ENCODE peak calls at places on chromosome 2, in seven cellular contexts. One of them, this sample, is unnamed.

GRCh38 chr2:149161481-149162225 is 123.2 kb downstream of the LYPD6B start:
- DNase-seq in GM12865: no peak
- DNase-seq in AG09309: no peak
- DNase-seq in choroid plexus epithelial cell: no peak
- DNase-seq in GM06990: no peak
- DNase-seq in AG10803: peak
- DNase-seq in fibroblast of mammary gland: no peak
- DNase-seq in this sample: no peak

GRCh38 chr2:240949791-240950705 is 43.9 kb downstream of the CROCC2 start:
- DNase-seq in AG10803: no peak
- DNase-seq in AG09309: no peak
- DNase-seq in fibroblast of mammary gland: no peak
- DNase-seq in choroid plexus epithelial cell: no peak
- DNase-seq in GM12865: no peak
- DNase-seq in GM06990: no peak
- DNase-seq in this sample: no peak

GRCh38 chr2:216735086-216735485 is 39.7 kb upstream of the IGFBP5 start:
- DNase-seq in fibroblast of mammary gland: peak
- DNase-seq in GM06990: no peak
- DNase-seq in AG09309: peak
- DNase-seq in GM12865: no peak
- DNase-seq in choroid plexus epithelial cell: peak
- DNase-seq in AG10803: peak
- DNase-seq in this sample: no peak

GRCh38 chr2:102505290-102505689 is 32.3 kb downstream of the SLC9A4 start:
- DNase-seq in choroid plexus epithelial cell: no peak
- DNase-seq in AG10803: no peak
- DNase-seq in AG09309: no peak
- DNase-seq in GM12865: no peak
- DNase-seq in fibroblast of mammary gland: no peak
- DNase-seq in GM06990: no peak
- DNase-seq in this sample: no peak

GRCh38 chr2:55408946-55409868 is 10.4 kb downstream of the CCDC88A start:
- DNase-seq in AG09309: no peak
- DNase-seq in GM12865: no peak
- DNase-seq in AG10803: peak
- DNase-seq in choroid plexus epithelial cell: no peak
- DNase-seq in fibroblast of mammary gland: no peak
- DNase-seq in GM06990: no peak
- DNase-seq in this sample: no peak

GRCh38 chr2:45067859-45068642 is 58.8 kb upstream of the SIX2 start:
- DNase-seq in choroid plexus epithelial cell: peak
- DNase-seq in AG09309: peak
- DNase-seq in GM06990: no peak
- DNase-seq in AG10803: peak
- DNase-seq in GM12865: no peak
- DNase-seq in fibroblast of mammary gland: peak
- DNase-seq in this sample: no peak

GRCh38 chr2:170166735-170167134 is 11.2 kb upstream of the MYO3B start:
- DNase-seq in fibroblast of mammary gland: no peak
- DNase-seq in GM06990: no peak
- DNase-seq in choroid plexus epithelial cell: no peak
- DNase-seq in GM12865: no peak
- DNase-seq in AG10803: no peak
- DNase-seq in AG09309: no peak
- DNase-seq in this sample: no peak

GRCh38 chr2:230866704-230867561 is 2.2 kb downstream of the ITM2C start:
- DNase-seq in fibroblast of mammary gland: peak
- DNase-seq in AG10803: peak
- DNase-seq in GM06990: no peak
- DNase-seq in choroid plexus epithelial cell: no peak
- DNase-seq in GM12865: no peak
- DNase-seq in AG09309: no peak
- DNase-seq in this sample: no peak

GRCh38 chr2:61059382-61059781 is 6.3 kb upstream of the SANBR start:
- DNase-seq in choroid plexus epithelial cell: no peak
- DNase-seq in AG10803: no peak
- DNase-seq in GM12865: no peak
- DNase-seq in AG09309: no peak
- DNase-seq in fibroblast of mammary gland: no peak
- DNase-seq in GM06990: no peak
- DNase-seq in this sample: no peak

GRCh38 chr2:86807462-86808275 is 17.0 kb upstream of the CD8A start:
- DNase-seq in GM12865: peak
- DNase-seq in AG09309: no peak
- DNase-seq in choroid plexus epithelial cell: peak
- DNase-seq in GM06990: peak
- DNase-seq in AG10803: no peak
- DNase-seq in fibroblast of mammary gland: peak
- DNase-seq in this sample: peak

GRCh38 chr2:48471048-48471474 is 58.9 kb upstream of the STON1 start:
- DNase-seq in fibroblast of mammary gland: peak
- DNase-seq in AG10803: peak
- DNase-seq in GM12865: no peak
- DNase-seq in GM06990: no peak
- DNase-seq in AG09309: peak
- DNase-seq in choroid plexus epithelial cell: peak
- DNase-seq in this sample: no peak

GRCh38 chr2:170716851-170717598 is 1.9 kb downstream of the SP5 start:
- DNase-seq in GM06990: no peak
- DNase-seq in GM12865: no peak
- DNase-seq in AG09309: no peak
- DNase-seq in AG10803: peak
- DNase-seq in fibroblast of mammary gland: peak
- DNase-seq in choroid plexus epithelial cell: peak
- DNase-seq in this sample: peak

GRCh38 chr2:46989491-46990230 is 74.1 kb upstream of the MCFD2 start:
- DNase-seq in AG10803: peak
- DNase-seq in fibroblast of mammary gland: no peak
- DNase-seq in choroid plexus epithelial cell: no peak
- DNase-seq in GM12865: no peak
- DNase-seq in GM06990: no peak
- DNase-seq in AG09309: no peak
- DNase-seq in this sample: no peak

GRCh38 chr2:37829616-37830385 is 95.3 kb upstream of the RMDN2 start:
- DNase-seq in GM06990: no peak
- DNase-seq in fibroblast of mammary gland: no peak
- DNase-seq in AG10803: peak
- DNase-seq in choroid plexus epithelial cell: no peak
- DNase-seq in AG09309: no peak
- DNase-seq in GM12865: peak
- DNase-seq in this sample: no peak

GRCh38 chr2:18176679-18177215 is 298.3 kb downstream of the KCNS3 start:
- DNase-seq in GM12865: no peak
- DNase-seq in AG10803: no peak
- DNase-seq in GM06990: no peak
- DNase-seq in fibroblast of mammary gland: no peak
- DNase-seq in choroid plexus epithelial cell: no peak
- DNase-seq in AG09309: no peak
- DNase-seq in this sample: no peak

GRCh38 chr2:18180031-18180610 is 301.7 kb downstream of the KCNS3 start:
- DNase-seq in fibroblast of mammary gland: no peak
- DNase-seq in choroid plexus epithelial cell: no peak
- DNase-seq in GM12865: no peak
- DNase-seq in GM06990: no peak
- DNase-seq in AG10803: no peak
- DNase-seq in AG09309: no peak
- DNase-seq in this sample: no peak

GRCh38 chr2:18178736-18179349 is 300.4 kb downstream of the KCNS3 start:
- DNase-seq in GM06990: no peak
- DNase-seq in choroid plexus epithelial cell: peak
- DNase-seq in AG09309: no peak
- DNase-seq in fibroblast of mammary gland: peak
- DNase-seq in GM12865: peak
- DNase-seq in AG10803: peak
- DNase-seq in this sample: peak
- TF ChIP-seq CTCF in GM06990: peak
- TF ChIP-seq CTCF in choroid plexus epithelial cell: peak
- TF ChIP-seq CTCF in AG09309: peak
- TF ChIP-seq CTCF in fibroblast of mammary gland: peak
- TF ChIP-seq CTCF in GM12865: peak
- TF ChIP-seq CTCF in AG10803: peak
- TF ChIP-seq CTCF in this sample: peak

GRCh38 chr2:227103583-227103982 is 60.4 kb downstream of the COL4A4 start:
- DNase-seq in AG10803: no peak
- DNase-seq in AG09309: no peak
- DNase-seq in GM12865: no peak
- DNase-seq in GM06990: no peak
- DNase-seq in choroid plexus epithelial cell: no peak
- DNase-seq in fibroblast of mammary gland: no peak
- DNase-seq in this sample: no peak

GRCh38 chr2:227106845-227107759 is 56.9 kb downstream of the COL4A4 start:
- DNase-seq in fibroblast of mammary gland: peak
- DNase-seq in choroid plexus epithelial cell: peak
- DNase-seq in GM12865: peak
- DNase-seq in GM06990: no peak
- DNase-seq in AG09309: peak
- DNase-seq in AG10803: peak
- DNase-seq in this sample: peak
- TF ChIP-seq CTCF in fibroblast of mammary gland: peak
- TF ChIP-seq CTCF in choroid plexus epithelial cell: peak
- TF ChIP-seq CTCF in GM12865: peak
- TF ChIP-seq CTCF in GM06990: peak
- TF ChIP-seq CTCF in AG09309: peak
- TF ChIP-seq CTCF in AG10803: peak
- TF ChIP-seq CTCF in this sample: peak

GRCh38 chr2:33265584-33266338 is 210.7 kb upstream of the RASGRP3 start:
- DNase-seq in GM12865: no peak
- DNase-seq in choroid plexus epithelial cell: no peak
- DNase-seq in GM06990: no peak
- DNase-seq in fibroblast of mammary gland: no peak
- DNase-seq in AG10803: no peak
- DNase-seq in AG09309: no peak
- DNase-seq in this sample: no peak

GRCh38 chr2:33268246-33268831 is 208.1 kb upstream of the RASGRP3 start:
- DNase-seq in AG09309: peak
- DNase-seq in choroid plexus epithelial cell: no peak
- DNase-seq in GM12865: no peak
- DNase-seq in AG10803: peak
- DNase-seq in GM06990: no peak
- DNase-seq in fibroblast of mammary gland: no peak
- DNase-seq in this sample: no peak

GRCh38 chr2:33267043-33267442 is 209.4 kb upstream of the RASGRP3 start:
- DNase-seq in GM06990: no peak
- DNase-seq in AG10803: no peak
- DNase-seq in GM12865: no peak
- DNase-seq in AG09309: no peak
- DNase-seq in fibroblast of mammary gland: no peak
- DNase-seq in choroid plexus epithelial cell: no peak
- DNase-seq in this sample: no peak

GRCh38 chr2:33266467-33266866 is 210.0 kb upstream of the RASGRP3 start:
- DNase-seq in GM12865: no peak
- DNase-seq in AG10803: no peak
- DNase-seq in choroid plexus epithelial cell: no peak
- DNase-seq in AG09309: no peak
- DNase-seq in fibroblast of mammary gland: no peak
- DNase-seq in GM06990: no peak
- DNase-seq in this sample: no peak

GRCh38 chr2:33267745-33268144 is 208.7 kb upstream of the RASGRP3 start:
- DNase-seq in GM06990: no peak
- DNase-seq in AG09309: no peak
- DNase-seq in AG10803: peak
- DNase-seq in fibroblast of mammary gland: peak
- DNase-seq in GM12865: no peak
- DNase-seq in choroid plexus epithelial cell: peak
- DNase-seq in this sample: no peak
- TF ChIP-seq CTCF in GM06990: no peak
- TF ChIP-seq CTCF in AG09309: no peak
- TF ChIP-seq CTCF in AG10803: no peak
- TF ChIP-seq CTCF in fibroblast of mammary gland: no peak
- TF ChIP-seq CTCF in GM12865: no peak
- TF ChIP-seq CTCF in choroid plexus epithelial cell: no peak
- TF ChIP-seq CTCF in this sample: no peak

DNA sequence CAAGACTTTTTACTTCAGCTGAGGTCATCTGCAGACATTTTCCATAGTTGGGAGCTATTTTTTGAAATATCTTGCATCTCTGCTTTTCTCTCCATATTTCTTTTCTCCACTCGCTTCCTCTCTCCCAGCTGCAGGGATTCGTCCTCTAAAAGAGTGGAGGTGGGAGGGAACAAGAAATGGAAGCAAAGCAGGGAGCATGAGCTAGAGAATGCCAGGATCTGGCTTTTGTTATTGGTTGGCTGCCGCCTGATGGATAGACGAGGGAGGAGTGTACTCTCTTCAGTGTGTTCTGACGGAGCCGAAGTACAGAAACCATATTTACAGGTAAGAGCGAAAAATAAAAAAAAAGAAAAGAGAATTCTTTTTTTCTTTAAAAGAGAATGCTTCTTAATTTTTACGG is at the start of gene CSRNP3:
- DNase-seq in choroid plexus epithelial cell: peak
- DNase-seq in AG09309: peak
- DNase-seq in fibroblast of mammary gland: peak
- DNase-seq in GM06990: no peak
- DNase-seq in AG10803: peak
- DNase-seq in GM12865: no peak
- DNase-seq in this sample: no peak
- TF ChIP-seq CTCF in choroid plexus epithelial cell: peak
- TF ChIP-seq CTCF in AG09309: no peak
- TF ChIP-seq CTCF in fibroblast of mammary gland: no peak
- TF ChIP-seq CTCF in GM06990: no peak
- TF ChIP-seq CTCF in AG10803: peak
- TF ChIP-seq CTCF in GM12865: no peak
- TF ChIP-seq CTCF in this sample: no peak

GRCh38 chr2:72367530-72368225 is 220.0 kb upstream of the CYP26B1 start:
- DNase-seq in AG10803: peak
- DNase-seq in fibroblast of mammary gland: peak
- DNase-seq in choroid plexus epithelial cell: peak
- DNase-seq in GM12865: no peak
- DNase-seq in AG09309: peak
- DNase-seq in GM06990: no peak
- DNase-seq in this sample: no peak
- TF ChIP-seq CTCF in AG10803: peak
- TF ChIP-seq CTCF in fibroblast of mammary gland: peak
- TF ChIP-seq CTCF in choroid plexus epithelial cell: peak
- TF ChIP-seq CTCF in GM12865: no peak
- TF ChIP-seq CTCF in AG09309: peak
- TF ChIP-seq CTCF in GM06990: no peak
- TF ChIP-seq CTCF in this sample: no peak

GRCh38 chr2:191020742-191021381 is 6.9 kb upstream of the STAT1 start:
- DNase-seq in choroid plexus epithelial cell: peak
- DNase-seq in fibroblast of mammary gland: peak
- DNase-seq in GM12865: peak
- DNase-seq in AG10803: peak
- DNase-seq in AG09309: peak
- DNase-seq in GM06990: peak
- DNase-seq in this sample: peak

GRCh38 chr2:191023235-191023679 is 9.3 kb upstream of the STAT1 start:
- DNase-seq in AG09309: no peak
- DNase-seq in choroid plexus epithelial cell: no peak
- DNase-seq in GM12865: no peak
- DNase-seq in GM06990: no peak
- DNase-seq in fibroblast of mammary gland: no peak
- DNase-seq in AG10803: no peak
- DNase-seq in this sample: peak

GRCh38 chr2:191018048-191018447 is 4.1 kb upstream of the STAT1 start:
- DNase-seq in GM12865: no peak
- DNase-seq in choroid plexus epithelial cell: no peak
- DNase-seq in fibroblast of mammary gland: no peak
- DNase-seq in AG10803: no peak
- DNase-seq in GM06990: no peak
- DNase-seq in AG09309: no peak
- DNase-seq in this sample: no peak

GRCh38 chr2:191018663-191019119 is 4.7 kb upstream of the STAT1 start:
- DNase-seq in AG09309: no peak
- DNase-seq in GM06990: no peak
- DNase-seq in fibroblast of mammary gland: no peak
- DNase-seq in AG10803: no peak
- DNase-seq in choroid plexus epithelial cell: no peak
- DNase-seq in GM12865: no peak
- DNase-seq in this sample: peak

GRCh38 chr2:191020221-191020741 is 6.3 kb upstream of the STAT1 start:
- DNase-seq in choroid plexus epithelial cell: peak
- DNase-seq in AG09309: peak
- DNase-seq in GM12865: peak
- DNase-seq in fibroblast of mammary gland: peak
- DNase-seq in AG10803: peak
- DNase-seq in GM06990: peak
- DNase-seq in this sample: peak
- TF ChIP-seq CTCF in choroid plexus epithelial cell: no peak
- TF ChIP-seq CTCF in AG09309: no peak
- TF ChIP-seq CTCF in GM12865: no peak
- TF ChIP-seq CTCF in fibroblast of mammary gland: no peak
- TF ChIP-seq CTCF in AG10803: peak
- TF ChIP-seq CTCF in GM06990: no peak
- TF ChIP-seq CTCF in this sample: no peak